ENCODE peak calls at places on chromosome X, in eight cellular contexts. One of them, this sample, is unnamed.

GRCh38 chrX:154719132-154719675 is 31.7 kb downstream of the GAB3 start:
- DNase-seq in GM12865: no peak
- DNase-seq in pancreas: no peak
- DNase-seq in smooth muscle cell of the brain vasculature: no peak
- DNase-seq in CD4-positive, alpha-beta memory T cell: peak; percentile 75
- DNase-seq in psoas muscle: no peak
- DNase-seq in T follicular helper cell: no peak
- DNase-seq in A673: no peak
- DNase-seq in this sample: no peak

GRCh38 chrX:148700021-148700420 is 199.6 kb downstream of the AFF2 start:
- DNase-seq in smooth muscle cell of the brain vasculature: no peak
- DNase-seq in psoas muscle: no peak
- DNase-seq in CD4-positive, alpha-beta memory T cell: no peak
- DNase-seq in A673: no peak
- DNase-seq in pancreas: no peak
- DNase-seq in GM12865: no peak
- DNase-seq in T follicular helper cell: no peak
- DNase-seq in this sample: no peak

GRCh38 chrX:31021537-31021936 is 50.3 kb downstream of the FTHL17 start:
- DNase-seq in CD4-positive, alpha-beta memory T cell: no peak
- DNase-seq in A673: peak; percentile 92
- DNase-seq in GM12865: no peak
- DNase-seq in pancreas: no peak
- DNase-seq in T follicular helper cell: no peak
- DNase-seq in psoas muscle: no peak
- DNase-seq in smooth muscle cell of the brain vasculature: no peak
- DNase-seq in this sample: no peak

GRCh38 chrX:100625985-100626491 is 10.6 kb downstream of the TSPAN6 start:
- DNase-seq in pancreas: no peak
- DNase-seq in smooth muscle cell of the brain vasculature: no peak
- DNase-seq in GM12865: peak; percentile 80
- DNase-seq in A673: no peak
- DNase-seq in psoas muscle: no peak
- DNase-seq in CD4-positive, alpha-beta memory T cell: no peak
- DNase-seq in T follicular helper cell: no peak
- DNase-seq in this sample: no peak

GRCh38 chrX:106912864-106913263 is 7.3 kb upstream of the CLDN2 start:
- DNase-seq in A673: no peak
- DNase-seq in psoas muscle: no peak
- DNase-seq in pancreas: no peak
- DNase-seq in CD4-positive, alpha-beta memory T cell: no peak
- DNase-seq in T follicular helper cell: no peak
- DNase-seq in smooth muscle cell of the brain vasculature: no peak
- DNase-seq in GM12865: no peak
- DNase-seq in this sample: no peak

GRCh38 chrX:69109036-69109663 is 56.1 kb downstream of the PJA1 start:
- DNase-seq in A673: no peak
- DNase-seq in pancreas: no peak
- DNase-seq in GM12865: no peak
- DNase-seq in smooth muscle cell of the brain vasculature: no peak
- DNase-seq in CD4-positive, alpha-beta memory T cell: no peak
- DNase-seq in psoas muscle: no peak
- DNase-seq in T follicular helper cell: no peak
- DNase-seq in this sample: no peak

GRCh38 chrX:68571292-68572256 is 72.7 kb downstream of the YIPF6 start:
- DNase-seq in GM12865: peak; percentile 59
- DNase-seq in pancreas: no peak
- DNase-seq in T follicular helper cell: no peak
- DNase-seq in psoas muscle: no peak
- DNase-seq in A673: peak; percentile 5
- DNase-seq in smooth muscle cell of the brain vasculature: no peak
- DNase-seq in CD4-positive, alpha-beta memory T cell: no peak
- DNase-seq in this sample: no peak

GRCh38 chrX:10611441-10612090 is 8.8 kb downstream of the MID1 start:
- DNase-seq in psoas muscle: no peak
- DNase-seq in CD4-positive, alpha-beta memory T cell: no peak
- DNase-seq in T follicular helper cell: no peak
- DNase-seq in pancreas: no peak
- DNase-seq in A673: no peak
- DNase-seq in GM12865: no peak
- DNase-seq in smooth muscle cell of the brain vasculature: no peak
- DNase-seq in this sample: no peak

GRCh38 chrX:129452523-129452922 is 70.8 kb downstream of the SMARCA1 start:
- DNase-seq in pancreas: no peak
- DNase-seq in A673: no peak
- DNase-seq in psoas muscle: no peak
- DNase-seq in CD4-positive, alpha-beta memory T cell: no peak
- DNase-seq in smooth muscle cell of the brain vasculature: no peak
- DNase-seq in GM12865: no peak
- DNase-seq in T follicular helper cell: no peak
- DNase-seq in this sample: no peak

GRCh38 chrX:100731441-100732281 is at the start of gene SYTL4:
- DNase-seq in GM12865: no peak
- DNase-seq in A673: peak; percentile 8
- DNase-seq in smooth muscle cell of the brain vasculature: no peak
- DNase-seq in psoas muscle: peak; percentile 63
- DNase-seq in pancreas: peak; percentile 71
- DNase-seq in T follicular helper cell: no peak
- DNase-seq in CD4-positive, alpha-beta memory T cell: no peak
- DNase-seq in this sample: no peak

This sample was measured in glomerular endothelial cell.